ENCODE peak calls at places on chromosomes 16 and 17, in seven cellular contexts. N is uterus, Z is breast epithelium, A is transverse colon, K is A549, D is adrenal gland, P is suprapubic skin. O is an unnamed sample.

GRCh38 chr16:1337486-1337885 is 4.0 kb downstream of the BAIAP3 start:
- DNase-seq in N (no peak), Z (no peak), A (no peak), K (no peak), D (no peak), P (no peak), O (no peak)

GRCh38 chr16:23754594-23755483 is at the start of gene CHP2:
- DNase-seq in N (no peak), Z (peak), A (peak), K (no peak), D (peak), P (no peak), O (no peak)

GRCh38 chr17:78734841-78735641 is 47.0 kb downstream of the CYTH1 start:
- DNase-seq in N (no peak), Z (no peak), A (no peak), K (no peak), D (no peak), P (no peak), O (no peak)

GRCh38 chr16:57757326-57757786 is 21.8 kb downstream of the KATNB1 start:
- DNase-seq in N (peak), Z (peak), A (peak), K (peak), D (peak), P (peak), O (peak)

GRCh38 chr17:70855401-70856054 is 686.2 kb downstream of the KCNJ2 start:
- DNase-seq in N (no peak), Z (no peak), A (no peak), K (no peak), D (no peak), P (no peak), O (no peak)

GRCh38 chr16:9836118-9836736 is 346.0 kb downstream of the GRIN2A start:
- DNase-seq in N (no peak), Z (no peak), A (no peak), K (no peak), D (peak), P (no peak), O (peak)

GRCh38 chr17:4679652-4680051 is 24.3 kb downstream of the PELP1 start:
- DNase-seq in N (no peak), Z (no peak), A (no peak), K (peak), D (no peak), P (no peak), O (no peak)

GRCh38 chr17:67608691-67609090 is 109.0 kb upstream of the NOL11 start:
- DNase-seq in N (no peak), Z (no peak), A (no peak), K (no peak), D (no peak), P (no peak), O (no peak)

GRCh38 chr17:79970576-79971068 is 65.0 kb downstream of the TBC1D16 start:
- DNase-seq in N (no peak), Z (peak), A (peak), K (peak), D (peak), P (peak), O (peak)

GRCh38 chr17:47352848-47353247 is 29.1 kb downstream of the EFCAB13 start:
- DNase-seq in N (no peak), Z (no peak), A (no peak), K (no peak), D (no peak), P (no peak), O (no peak)

GRCh38 chr17:27905524-27906237 is 12.5 kb upstream of the LYRM9 start:
- DNase-seq in N (no peak), Z (no peak), A (no peak), K (no peak), D (no peak), P (no peak), O (no peak)

GRCh38 chr17:43360376-43360738 is 38.4 kb upstream of the ARL4D start:
- DNase-seq in N (peak), Z (no peak), A (peak), K (peak), D (peak), P (peak), O (peak)

GRCh38 chr16:55401036-55401435 is 77.0 kb downstream of the IRX6 start:
- DNase-seq in N (no peak), Z (no peak), A (no peak), K (no peak), D (no peak), P (no peak), O (no peak)

GRCh38 chr16:73565263-73565662 is 517.3 kb upstream of the ZFHX3 start:
- DNase-seq in N (no peak), Z (no peak), A (no peak), K (peak), D (no peak), P (no peak), O (no peak)

GRCh38 chr17:5526821-5527598 is 40.6 kb downstream of the MIS12 start:
- DNase-seq in N (peak), Z (no peak), A (peak), K (peak), D (peak), P (no peak), O (peak)

GRCh38 chr17:35740997-35741931 is 9.8 kb downstream of the RASL10B start:
- DNase-seq in N (no peak), Z (no peak), A (no peak), K (no peak), D (no peak), P (peak), O (peak)

GRCh38 chr17:63173450-63173849 is 207.4 kb downstream of the TANC2 start:
- DNase-seq in N (no peak), Z (no peak), A (no peak), K (no peak), D (no peak), P (no peak), O (no peak)

GRCh38 chr16:84087461-84088151 is 29.1 kb downstream of the MBTPS1 start:
- DNase-seq in N (no peak), Z (no peak), A (no peak), K (no peak), D (no peak), P (no peak), O (no peak)

GRCh38 chr16:20844588-20844987 is 38.3 kb downstream of the REXO5 start:
- DNase-seq in N (no peak), Z (no peak), A (no peak), K (no peak), D (no peak), P (no peak), O (no peak)

GRCh38 chr17:37781451-37781850 is 36.6 kb upstream of the HNF1B start:
- DNase-seq in N (no peak), Z (no peak), A (no peak), K (no peak), D (no peak), P (no peak), O (no peak)

GRCh38 chr17:50079334-50080095 is 15.6 kb upstream of the PDK2 start:
- DNase-seq in N (no peak), Z (no peak), A (peak), K (peak), D (no peak), P (no peak), O (peak)

GRCh38 chr17:4934173-4934979 is 2.3 kb downstream of the GP1BA start:
- DNase-seq in N (no peak), Z (peak), A (peak), K (no peak), D (no peak), P (peak), O (no peak)

GRCh38 chr17:70775667-70776066 is 606.3 kb downstream of the KCNJ2 start:
- DNase-seq in N (no peak), Z (no peak), A (no peak), K (no peak), D (no peak), P (no peak), O (no peak)

GRCh38 chr17:60695960-60696359 is 18.3 kb downstream of the BCAS3 start:
- DNase-seq in N (no peak), Z (no peak), A (no peak), K (no peak), D (no peak), P (no peak), O (no peak)

GRCh38 chr16:55273356-55273755 is 50.6 kb upstream of the IRX6 start:
- DNase-seq in N (no peak), Z (no peak), A (no peak), K (no peak), D (no peak), P (no peak), O (no peak)

GRCh38 chr16:89667633-89668032 is 10.0 kb downstream of the SPATA33 start:
- DNase-seq in N (no peak), Z (no peak), A (no peak), K (no peak), D (no peak), P (no peak), O (no peak)

GRCh38 chr17:42979511-42980273 is at the start of gene PTGES3L:
- DNase-seq in N (peak), Z (no peak), A (peak), K (peak), D (no peak), P (no peak), O (peak)

GRCh38 chr17:4807534-4808377 is 804 bp downstream of the PLD2 start:
- DNase-seq in N (no peak), Z (no peak), A (peak), K (no peak), D (no peak), P (no peak), O (no peak)

GRCh38 chr17:17063546-17064122 is 21.4 kb downstream of the MPRIP start:
- DNase-seq in N (no peak), Z (peak), A (peak), K (peak), D (peak), P (peak), O (no peak)

GRCh38 chr16:48101069-48101674 is 54.6 kb downstream of the ABCC12 start:
- DNase-seq in N (no peak), Z (no peak), A (no peak), K (no peak), D (no peak), P (no peak), O (no peak)

GRCh38 chr17:60372790-60373483 is 19.0 kb downstream of the USP32 start:
- DNase-seq in N (no peak), Z (no peak), A (no peak), K (peak), D (no peak), P (no peak), O (no peak)

GRCh38 chr16:8853611-8854010 is 15.2 kb downstream of the CARHSP1 start:
- DNase-seq in N (no peak), Z (no peak), A (no peak), K (no peak), D (no peak), P (no peak), O (no peak)

GRCh38 chr16:75614247-75614897 is 8.7 kb downstream of the ADAT1 start:
- DNase-seq in N (no peak), Z (no peak), A (no peak), K (no peak), D (no peak), P (no peak), O (no peak)

GRCh38 chr16:3282747-3283524 is at the start of gene ZNF263:
- DNase-seq in N (peak), Z (peak), A (peak), K (peak), D (peak), P (peak), O (peak)
- TF ChIP-seq POLR2A in N (peak), Z (peak), A (peak), K (peak), D (no peak), P (peak), O (peak)

DNA sequence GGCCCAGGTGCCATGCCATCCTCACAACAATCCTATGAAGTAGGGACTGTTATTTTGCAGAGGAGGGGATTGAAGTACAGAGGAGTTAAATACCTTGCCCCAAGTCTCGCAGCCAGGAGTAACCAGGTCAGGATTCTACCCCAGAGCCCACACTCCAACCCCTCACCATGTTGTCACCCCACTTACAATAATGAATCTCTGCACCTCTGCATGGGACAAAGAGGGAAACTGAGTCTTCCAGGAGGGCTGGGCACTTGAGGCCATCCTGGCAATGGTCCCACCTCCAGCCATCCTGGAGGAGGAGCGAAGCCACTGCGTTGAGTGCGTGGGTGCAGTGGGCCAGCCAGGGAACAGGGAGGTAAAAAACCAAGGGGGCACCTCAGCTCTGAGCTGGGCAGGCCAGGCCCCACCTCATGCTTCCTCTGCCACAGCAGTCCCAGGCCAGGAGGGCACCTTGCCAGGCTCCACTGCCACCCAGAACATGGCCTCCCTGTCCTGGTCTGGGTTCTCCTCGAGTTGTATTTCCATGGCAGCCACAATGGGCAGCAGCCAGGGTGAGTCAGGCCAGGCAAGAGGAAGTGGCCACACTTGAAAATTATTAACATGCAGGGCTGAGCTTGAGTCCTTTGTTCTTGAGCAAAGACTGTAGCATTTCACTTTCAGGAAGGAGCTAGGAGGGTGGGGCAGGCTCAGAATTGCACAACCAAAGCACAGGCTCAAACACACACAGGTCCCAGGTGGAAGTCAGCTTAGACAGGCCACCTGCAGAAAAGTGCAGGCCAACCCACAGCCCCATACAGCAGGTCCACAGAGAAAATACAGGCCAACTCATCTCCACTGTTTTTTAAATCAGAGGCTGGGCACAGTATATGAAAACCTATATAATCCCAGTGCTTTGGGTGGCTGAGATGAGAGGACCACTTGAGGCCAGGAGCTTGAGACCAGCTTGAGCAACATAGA is 52.1 kb downstream of the CUEDC1 start:
- DNase-seq in N (peak), Z (peak), A (peak), K (peak), D (peak), P (peak), O (no peak)
- TF ChIP-seq POLR2A in N (no peak), Z (no peak), A (peak), K (no peak), D (no peak), P (no peak), O (no peak)

GRCh38 chr17:76452646-76453430 is at the start of gene UBE2O:
- DNase-seq in N (peak), Z (peak), A (peak), K (peak), D (peak), P (peak), O (peak)
- TF ChIP-seq POLR2A in N (peak), Z (no peak), A (no peak), K (peak), D (peak), P (no peak), O (peak)

GRCh38 chr17:8162232-8162996 is at the start of gene VAMP2:
- DNase-seq in N (peak), Z (peak), A (peak), K (peak), D (peak), P (peak), O (peak)
- TF ChIP-seq POLR2A in N (peak), Z (peak), A (peak), K (peak), D (peak), P (peak), O (peak)

GRCh38 chr16:30418350-30419181 is 11.2 kb downstream of the ZNF771 start:
- DNase-seq in N (no peak), Z (no peak), A (peak), K (peak), D (no peak), P (no peak), O (no peak)

GRCh38 chr16:30416047-30416603 is 8.7 kb downstream of the ZNF771 start:
- DNase-seq in N (no peak), Z (no peak), A (no peak), K (no peak), D (no peak), P (no peak), O (no peak)

GRCh38 chr16:30417447-30418349 is 10.3 kb downstream of the ZNF771 start:
- DNase-seq in N (peak), Z (peak), A (peak), K (peak), D (peak), P (no peak), O (peak)

GRCh38 chr16:30416624-30417298 is 9.4 kb downstream of the ZNF771 start:
- DNase-seq in N (no peak), Z (no peak), A (no peak), K (no peak), D (no peak), P (no peak), O (no peak)

DNA sequence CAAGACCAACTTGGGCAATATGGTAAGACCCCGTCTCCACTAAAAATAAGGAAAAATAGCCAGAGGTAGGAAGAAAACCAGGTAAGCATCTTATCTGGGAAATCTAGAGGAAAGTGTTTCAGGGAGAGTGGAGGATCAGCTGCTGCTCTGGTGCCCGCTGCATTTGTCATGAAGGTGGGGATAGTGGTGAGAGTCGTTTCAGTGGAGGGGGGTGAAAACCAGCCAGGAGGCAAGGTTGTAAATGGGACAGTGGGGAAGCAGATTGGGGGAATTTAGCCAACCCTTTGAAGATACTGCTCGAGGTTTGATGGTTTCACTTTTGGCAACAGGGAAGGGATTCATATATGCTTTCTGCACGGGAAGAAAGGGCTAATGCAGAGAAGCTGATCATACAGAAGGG is 8.8 kb downstream of the DCTPP1 start:
- DNase-seq in N (no peak), Z (no peak), A (no peak), K (no peak), D (no peak), P (no peak), O (no peak)
- TF ChIP-seq POLR2A in N (no peak), Z (no peak), A (no peak), K (no peak), D (no peak), P (no peak), O (no peak)

DNA sequence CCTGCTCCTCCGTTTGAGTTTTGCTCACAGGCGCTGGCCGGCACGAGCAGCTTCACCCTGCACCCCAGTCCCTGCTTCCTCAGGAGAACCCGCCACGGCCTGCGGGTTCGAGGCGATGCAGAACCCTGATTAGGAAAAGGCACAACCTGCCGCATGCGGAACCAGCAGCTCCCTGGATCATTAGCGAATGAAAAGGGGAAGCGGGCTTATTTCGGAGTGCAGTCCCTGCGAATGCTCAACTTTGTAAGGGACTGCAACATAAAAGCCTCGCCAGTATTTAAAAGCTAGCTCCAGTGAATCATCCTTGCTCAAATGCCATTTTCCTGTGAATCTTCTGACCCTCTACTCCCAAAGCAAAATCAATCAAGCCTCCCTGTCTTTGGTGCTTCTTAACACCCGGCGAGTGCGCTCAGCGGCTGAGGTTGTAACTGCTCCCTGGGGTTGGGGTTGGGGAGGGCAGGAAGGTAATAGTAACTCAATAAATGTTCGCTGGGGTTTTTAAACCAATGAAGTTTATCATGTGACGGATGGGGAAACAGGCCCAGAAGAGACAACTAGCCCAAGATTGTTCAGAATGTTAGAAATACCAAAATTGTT is 676 bp upstream of the AKAP10 start:
- DNase-seq in N (no peak), Z (no peak), A (no peak), K (no peak), D (peak), P (no peak), O (no peak)
- TF ChIP-seq POLR2A in N (no peak), Z (no peak), A (no peak), K (no peak), D (no peak), P (no peak), O (peak)

DNA sequence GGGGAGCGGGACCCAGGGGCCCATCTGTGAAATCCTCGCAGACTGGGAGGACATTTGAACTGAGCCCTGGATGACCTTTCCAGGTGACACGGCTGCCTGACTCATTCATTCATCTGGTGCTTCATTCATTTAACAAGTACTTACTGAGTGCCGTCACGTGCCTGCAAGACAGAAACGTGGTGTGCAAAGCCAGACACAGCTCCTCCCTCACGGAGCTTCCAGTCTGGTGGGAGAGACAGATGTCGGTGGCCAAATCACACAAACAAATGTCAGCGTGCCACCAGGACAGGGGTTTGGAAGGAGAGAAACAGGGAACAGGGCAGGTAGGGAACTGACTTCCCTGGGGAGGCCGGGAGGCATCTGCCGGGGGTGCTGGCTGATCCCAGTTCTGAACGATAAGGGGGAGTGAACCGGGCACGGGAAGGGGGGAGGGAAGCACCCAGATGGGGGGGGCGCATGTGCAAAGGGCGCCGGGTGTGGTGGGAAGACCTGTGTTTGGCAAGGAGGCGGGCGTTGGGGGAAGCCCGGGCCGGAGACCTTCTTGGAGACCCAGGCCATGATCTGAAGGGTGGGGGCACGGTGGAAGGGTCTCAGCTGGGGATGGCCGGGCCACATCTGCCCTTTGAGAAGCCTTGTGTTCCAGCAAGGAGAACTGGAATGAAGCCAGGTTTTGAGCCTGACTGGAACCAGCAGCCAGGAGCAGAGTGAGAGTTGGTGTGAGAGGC is 93.6 kb upstream of the CIBAR2 start:
- DNase-seq in N (peak), Z (no peak), A (no peak), K (peak), D (no peak), P (no peak), O (no peak)
- TF ChIP-seq POLR2A in N (no peak), Z (no peak), A (no peak), K (no peak), D (no peak), P (no peak), O (no peak)

GRCh38 chr16:11679250-11679649 is 11.0 kb downstream of the SNN start:
- DNase-seq in N (no peak), Z (no peak), A (no peak), K (no peak), D (no peak), P (peak), O (no peak)
- TF ChIP-seq POLR2A in N (no peak), Z (no peak), A (no peak), K (no peak), D (no peak), P (no peak), O (no peak)

GRCh38 chr16:70429888-70430666 is 8.8 kb downstream of the ST3GAL2 start:
- DNase-seq in N (no peak), Z (no peak), A (no peak), K (no peak), D (no peak), P (no peak), O (no peak)
- TF ChIP-seq POLR2A in N (no peak), Z (no peak), A (no peak), K (no peak), D (no peak), P (no peak), O (no peak)

GRCh38 chr17:55446581-55447205 is 25.1 kb upstream of the MMD start:
- DNase-seq in N (no peak), Z (no peak), A (no peak), K (peak), D (no peak), P (no peak), O (no peak)
- TF ChIP-seq POLR2A in N (no peak), Z (no peak), A (no peak), K (no peak), D (no peak), P (no peak), O (no peak)

O was measured in erythroblast.